ENCODE peak calls at places on chromosomes 3 and 15, in six cellular contexts. G is amniotic stem cell, T is left ventricle myocardium inferior, S is brain microvascular endothelial cell, P is NCI-H226, Y is H4. N is an unnamed sample.

GRCh38 chr15:43518073-43518761 is 809 bp downstream of the MAP1A start:
- DNase-seq in G (no peak), T (no peak), S (no peak), P (no peak), Y (peak; percentile 37), N (peak; percentile 89)

GRCh38 chr15:76839173-76839572 is 66.0 kb downstream of the SCAPER start:
- DNase-seq in G (no peak), T (no peak), S (no peak), P (no peak), Y (no peak), N (no peak)

GRCh38 chr3:153250450-153250849 is 88.4 kb downstream of the RAP2B start:
- DNase-seq in G (no peak), T (no peak), S (no peak), P (no peak), Y (no peak), N (no peak)

GRCh38 chr3:149501524-149501923 is 27.0 kb downstream of the TM4SF4 start:
- DNase-seq in G (peak; percentile 62), T (no peak), S (peak; percentile 75), P (peak; percentile 83), Y (no peak), N (peak; percentile 60)

GRCh38 chr3:173411288-173412064 is 13.9 kb downstream of the NLGN1 start:
- DNase-seq in G (peak; percentile 9), T (no peak), S (peak; percentile 56), P (no peak), Y (peak; percentile 56), N (peak; percentile 17)

GRCh38 chr15:45719490-45719889 is 84.7 kb downstream of the SQOR start:
- DNase-seq in G (no peak), T (no peak), S (peak; percentile 70), P (no peak), Y (no peak), N (no peak)

GRCh38 chr3:102577390-102577789 is 142.6 kb downstream of the ZPLD1 start:
- DNase-seq in G (no peak), T (no peak), S (no peak), P (no peak), Y (no peak), N (no peak)

GRCh38 chr3:132433121-132433520 is 15.8 kb downstream of the DNAJC13 start:
- DNase-seq in G (no peak), T (no peak), S (no peak), P (no peak), Y (no peak), N (no peak)

GRCh38 chr3:29144807-29145206 is 136.1 kb upstream of the RBMS3 start:
- DNase-seq in G (no peak), T (peak; percentile 20), S (peak; percentile 88), P (peak; percentile 64), Y (no peak), N (peak; percentile 81)

GRCh38 chr3:134328147-134328591 is 46.1 kb downstream of the AMOTL2 start:
- DNase-seq in G (peak; percentile 69), T (no peak), S (peak; percentile 87), P (peak; percentile 84), Y (peak; percentile 93), N (peak; percentile 88)

GRCh38 chr3:191460360-191460759 is 603 bp upstream of the PYDC2 start:
- DNase-seq in G (no peak), T (no peak), S (no peak), P (no peak), Y (no peak), N (no peak)

GRCh38 chr3:149151843-149152242 is 22.4 kb downstream of the HPS3 start:
- DNase-seq in G (no peak), T (no peak), S (peak; percentile 78), P (no peak), Y (peak; percentile 91), N (peak; percentile 92)

GRCh38 chr15:56868251-56868650 is 50.2 kb upstream of the TCF12 start:
- DNase-seq in G (no peak), T (no peak), S (no peak), P (no peak), Y (no peak), N (no peak)

GRCh38 chr3:193857996-193858395 is 265.0 kb downstream of the OPA1 start:
- DNase-seq in G (no peak), T (no peak), S (no peak), P (peak; percentile 87), Y (peak; percentile 98), N (peak; percentile 41)

GRCh38 chr3:123609063-123609462 is 24.2 kb upstream of the HACD2 start:
- DNase-seq in G (no peak), T (no peak), S (no peak), P (no peak), Y (no peak), N (peak; percentile 31)

GRCh38 chr3:78951546-78951945 is 816.3 kb downstream of the ROBO1 start:
- DNase-seq in G (no peak), T (no peak), S (peak; percentile 20), P (no peak), Y (peak; percentile 25), N (no peak)

GRCh38 chr3:123026551-123027291 is 842 bp downstream of the SEMA5B start:
- DNase-seq in G (no peak), T (peak; percentile 39), S (no peak), P (no peak), Y (no peak), N (no peak)

GRCh38 chr15:66644815-66645345 is 57.2 kb upstream of the SMAD6 start:
- DNase-seq in G (no peak), T (no peak), S (peak; percentile 53), P (peak; percentile 81), Y (no peak), N (peak; percentile 50)

GRCh38 chr3:42803800-42804112 is 534 bp downstream of the HIGD1A start:
- DNase-seq in G (no peak), T (peak; percentile 47), S (peak; percentile 16), P (no peak), Y (no peak), N (peak; percentile 50)

GRCh38 chr15:95887666-95888480 is 442.6 kb upstream of the NR2F2 start:
- DNase-seq in G (no peak), T (no peak), S (no peak), P (peak; percentile 43), Y (no peak), N (no peak)

GRCh38 chr3:64354221-64354620 is 129.0 kb upstream of the PRICKLE2 start:
- DNase-seq in G (no peak), T (no peak), S (peak; percentile 70), P (no peak), Y (no peak), N (no peak)

GRCh38 chr3:11288786-11289637 is 16.8 kb downstream of the ATG7 start:
- DNase-seq in G (peak; percentile 73), T (no peak), S (peak; percentile 87), P (peak; percentile 92), Y (peak; percentile 81), N (peak; percentile 49)